ENCODE peak calls at places on chromosomes 13 and 19, in seven cellular contexts. One of them, this sample, is unnamed.

GRCh38 chr19:43636121-43636683 is 3.4 kb downstream of the CADM4 start:
- DNase-seq in GM12878: no peak
- DNase-seq in head of caudate nucleus: peak
- DNase-seq in smooth muscle cell of the brain vasculature: no peak
- DNase-seq in EL: peak
- DNase-seq in HS-27A: peak
- DNase-seq in cardiac fibroblast: no peak
- DNase-seq in this sample: no peak

GRCh38 chr19:36030264-36031148 is 2.2 kb downstream of the CLIP3 start:
- DNase-seq in GM12878: peak
- DNase-seq in head of caudate nucleus: no peak
- DNase-seq in smooth muscle cell of the brain vasculature: no peak
- DNase-seq in EL: peak
- DNase-seq in HS-27A: no peak
- DNase-seq in cardiac fibroblast: peak
- DNase-seq in this sample: peak

GRCh38 chr13:32010137-32010536 is 21.4 kb upstream of the FRY start:
- DNase-seq in GM12878: no peak
- DNase-seq in head of caudate nucleus: no peak
- DNase-seq in smooth muscle cell of the brain vasculature: no peak
- DNase-seq in EL: no peak
- DNase-seq in HS-27A: no peak
- DNase-seq in cardiac fibroblast: no peak
- DNase-seq in this sample: peak

GRCh38 chr19:3407556-3408516 is 41.5 kb downstream of the NFIC start:
- DNase-seq in GM12878: no peak
- DNase-seq in head of caudate nucleus: no peak
- DNase-seq in smooth muscle cell of the brain vasculature: no peak
- DNase-seq in EL: no peak
- DNase-seq in HS-27A: no peak
- DNase-seq in cardiac fibroblast: peak
- DNase-seq in this sample: no peak

GRCh38 chr13:75364131-75364713 is 117.7 kb downstream of the TBC1D4 start:
- DNase-seq in GM12878: no peak
- DNase-seq in head of caudate nucleus: no peak
- DNase-seq in smooth muscle cell of the brain vasculature: no peak
- DNase-seq in EL: no peak
- DNase-seq in HS-27A: no peak
- DNase-seq in cardiac fibroblast: no peak
- DNase-seq in this sample: no peak

GRCh38 chr19:35368378-35368777 is 2.5 kb upstream of the GPR42 start:
- DNase-seq in GM12878: no peak
- DNase-seq in head of caudate nucleus: no peak
- DNase-seq in smooth muscle cell of the brain vasculature: no peak
- DNase-seq in EL: no peak
- DNase-seq in HS-27A: no peak
- DNase-seq in cardiac fibroblast: no peak
- DNase-seq in this sample: no peak

GRCh38 chr19:32265991-32266390 is 79.4 kb upstream of the ZNF507 start:
- DNase-seq in GM12878: no peak
- DNase-seq in head of caudate nucleus: no peak
- DNase-seq in smooth muscle cell of the brain vasculature: no peak
- DNase-seq in EL: no peak
- DNase-seq in HS-27A: no peak
- DNase-seq in cardiac fibroblast: no peak
- DNase-seq in this sample: no peak

GRCh38 chr13:30301827-30302226 is 5.5 kb downstream of the KATNAL1 start:
- DNase-seq in GM12878: no peak
- DNase-seq in head of caudate nucleus: no peak
- DNase-seq in smooth muscle cell of the brain vasculature: no peak
- DNase-seq in EL: no peak
- DNase-seq in HS-27A: no peak
- DNase-seq in cardiac fibroblast: no peak
- DNase-seq in this sample: no peak

GRCh38 chr13:113761136-113761535 is 2.1 kb downstream of the TMEM255B start:
- DNase-seq in GM12878: no peak
- DNase-seq in head of caudate nucleus: no peak
- DNase-seq in smooth muscle cell of the brain vasculature: no peak
- DNase-seq in EL: no peak
- DNase-seq in HS-27A: no peak
- DNase-seq in cardiac fibroblast: no peak
- DNase-seq in this sample: no peak

GRCh38 chr13:89953581-89953980 is 1393.9 kb upstream of the MIR17HG start:
- DNase-seq in GM12878: no peak
- DNase-seq in head of caudate nucleus: no peak
- DNase-seq in smooth muscle cell of the brain vasculature: no peak
- DNase-seq in EL: no peak
- DNase-seq in HS-27A: no peak
- DNase-seq in cardiac fibroblast: no peak
- DNase-seq in this sample: no peak

GRCh38 chr19:33649919-33650305 is 28.2 kb downstream of the CHST8 start:
- DNase-seq in GM12878: no peak
- DNase-seq in head of caudate nucleus: no peak
- DNase-seq in smooth muscle cell of the brain vasculature: no peak
- DNase-seq in EL: no peak
- DNase-seq in HS-27A: no peak
- DNase-seq in cardiac fibroblast: no peak
- DNase-seq in this sample: no peak

GRCh38 chr19:55255618-55256423 is 3.0 kb downstream of the PPP6R1 start:
- DNase-seq in GM12878: peak
- DNase-seq in head of caudate nucleus: peak
- DNase-seq in smooth muscle cell of the brain vasculature: no peak
- DNase-seq in EL: peak
- DNase-seq in HS-27A: no peak
- DNase-seq in cardiac fibroblast: no peak
- DNase-seq in this sample: peak

GRCh38 chr19:12838893-12839656 is 760 bp downstream of the MAST1 start:
- DNase-seq in GM12878: no peak
- DNase-seq in head of caudate nucleus: no peak
- DNase-seq in smooth muscle cell of the brain vasculature: no peak
- DNase-seq in EL: no peak
- DNase-seq in HS-27A: no peak
- DNase-seq in cardiac fibroblast: no peak
- DNase-seq in this sample: no peak

GRCh38 chr13:59178344-59178743 is 985.4 kb downstream of the DIAPH3 start:
- DNase-seq in GM12878: no peak
- DNase-seq in head of caudate nucleus: no peak
- DNase-seq in smooth muscle cell of the brain vasculature: no peak
- DNase-seq in EL: no peak
- DNase-seq in HS-27A: no peak
- DNase-seq in cardiac fibroblast: peak
- DNase-seq in this sample: peak

GRCh38 chr13:77067519-77067918 is 40.6 kb upstream of the FBXL3 start:
- DNase-seq in GM12878: no peak
- DNase-seq in head of caudate nucleus: no peak
- DNase-seq in smooth muscle cell of the brain vasculature: no peak
- DNase-seq in EL: no peak
- DNase-seq in HS-27A: no peak
- DNase-seq in cardiac fibroblast: no peak
- DNase-seq in this sample: no peak

GRCh38 chr13:27821566-27821965 is 29.3 kb downstream of the GSX1 start:
- DNase-seq in GM12878: no peak
- DNase-seq in head of caudate nucleus: no peak
- DNase-seq in smooth muscle cell of the brain vasculature: no peak
- DNase-seq in EL: no peak
- DNase-seq in HS-27A: no peak
- DNase-seq in cardiac fibroblast: no peak
- DNase-seq in this sample: no peak

GRCh38 chr13:44311011-44311481 is 62.6 kb upstream of the SERP2 start:
- DNase-seq in GM12878: no peak
- DNase-seq in head of caudate nucleus: no peak
- DNase-seq in smooth muscle cell of the brain vasculature: no peak
- DNase-seq in EL: no peak
- DNase-seq in HS-27A: no peak
- DNase-seq in cardiac fibroblast: peak
- DNase-seq in this sample: no peak

GRCh38 chr19:42158926-42159325 is 26.7 kb upstream of the POU2F2 start:
- DNase-seq in GM12878: no peak
- DNase-seq in head of caudate nucleus: no peak
- DNase-seq in smooth muscle cell of the brain vasculature: no peak
- DNase-seq in EL: no peak
- DNase-seq in HS-27A: no peak
- DNase-seq in cardiac fibroblast: peak
- DNase-seq in this sample: no peak

GRCh38 chr13:52644108-52644507 is 1.9 kb downstream of the HNRNPA1L2 start:
- DNase-seq in GM12878: no peak
- DNase-seq in head of caudate nucleus: no peak
- DNase-seq in smooth muscle cell of the brain vasculature: no peak
- DNase-seq in EL: no peak
- DNase-seq in HS-27A: no peak
- DNase-seq in cardiac fibroblast: peak
- DNase-seq in this sample: no peak

GRCh38 chr19:13729859-13730258 is 34.5 kb upstream of the MRI1 start:
- DNase-seq in GM12878: no peak
- DNase-seq in head of caudate nucleus: no peak
- DNase-seq in smooth muscle cell of the brain vasculature: no peak
- DNase-seq in EL: no peak
- DNase-seq in HS-27A: no peak
- DNase-seq in cardiac fibroblast: no peak
- DNase-seq in this sample: no peak

GRCh38 chr13:109207618-109208017 is 578.2 kb downstream of the MYO16 start:
- DNase-seq in GM12878: no peak
- DNase-seq in head of caudate nucleus: no peak
- DNase-seq in smooth muscle cell of the brain vasculature: no peak
- DNase-seq in EL: no peak
- DNase-seq in HS-27A: no peak
- DNase-seq in cardiac fibroblast: no peak
- DNase-seq in this sample: no peak

GRCh38 chr19:17424743-17425365 is 5.0 kb downstream of the MVB12A start:
- DNase-seq in GM12878: no peak
- DNase-seq in head of caudate nucleus: peak
- DNase-seq in smooth muscle cell of the brain vasculature: no peak
- DNase-seq in EL: peak
- DNase-seq in HS-27A: no peak
- DNase-seq in cardiac fibroblast: peak
- DNase-seq in this sample: peak

GRCh38 chr19:49560358-49560900 is 19.9 kb downstream of the NOSIP start:
- DNase-seq in GM12878: no peak
- DNase-seq in head of caudate nucleus: peak
- DNase-seq in smooth muscle cell of the brain vasculature: no peak
- DNase-seq in EL: no peak
- DNase-seq in HS-27A: no peak
- DNase-seq in cardiac fibroblast: no peak
- DNase-seq in this sample: no peak

GRCh38 chr13:90055121-90055520 is 1292.4 kb upstream of the MIR17HG start:
- DNase-seq in GM12878: no peak
- DNase-seq in head of caudate nucleus: no peak
- DNase-seq in smooth muscle cell of the brain vasculature: no peak
- DNase-seq in EL: no peak
- DNase-seq in HS-27A: no peak
- DNase-seq in cardiac fibroblast: no peak
- DNase-seq in this sample: no peak

GRCh38 chr13:103539265-103539664 is 473.0 kb upstream of the SLC10A2 start:
- DNase-seq in GM12878: no peak
- DNase-seq in head of caudate nucleus: no peak
- DNase-seq in smooth muscle cell of the brain vasculature: no peak
- DNase-seq in EL: no peak
- DNase-seq in HS-27A: no peak
- DNase-seq in cardiac fibroblast: no peak
- DNase-seq in this sample: no peak

GRCh38 chr13:94708031-94708571 is 4.2 kb downstream of the SOX21 start:
- DNase-seq in GM12878: no peak
- DNase-seq in head of caudate nucleus: peak
- DNase-seq in smooth muscle cell of the brain vasculature: no peak
- DNase-seq in EL: no peak
- DNase-seq in HS-27A: no peak
- DNase-seq in cardiac fibroblast: no peak
- DNase-seq in this sample: no peak

GRCh38 chr13:36275190-36276002 is 22.2 kb downstream of the CCDC169 start:
- DNase-seq in GM12878: no peak
- DNase-seq in head of caudate nucleus: no peak
- DNase-seq in smooth muscle cell of the brain vasculature: peak
- DNase-seq in EL: peak
- DNase-seq in HS-27A: no peak
- DNase-seq in cardiac fibroblast: peak
- DNase-seq in this sample: peak

GRCh38 chr19:15740785-15741184 is 3.0 kb downstream of the OR10H3 start:
- DNase-seq in GM12878: no peak
- DNase-seq in head of caudate nucleus: no peak
- DNase-seq in smooth muscle cell of the brain vasculature: no peak
- DNase-seq in EL: no peak
- DNase-seq in HS-27A: no peak
- DNase-seq in cardiac fibroblast: no peak
- DNase-seq in this sample: no peak

GRCh38 chr13:59299584-59299983 is 864.1 kb downstream of the DIAPH3 start:
- DNase-seq in GM12878: no peak
- DNase-seq in head of caudate nucleus: no peak
- DNase-seq in smooth muscle cell of the brain vasculature: no peak
- DNase-seq in EL: no peak
- DNase-seq in HS-27A: no peak
- DNase-seq in cardiac fibroblast: no peak
- DNase-seq in this sample: no peak

GRCh38 chr19:49425922-49426592 is 869 bp downstream of the GFY start:
- DNase-seq in GM12878: no peak
- DNase-seq in head of caudate nucleus: no peak
- DNase-seq in smooth muscle cell of the brain vasculature: no peak
- DNase-seq in EL: no peak
- DNase-seq in HS-27A: no peak
- DNase-seq in cardiac fibroblast: no peak
- DNase-seq in this sample: no peak

GRCh38 chr19:14405758-14406644 is 13.1 kb downstream of the DDX39A start:
- DNase-seq in GM12878: peak
- DNase-seq in head of caudate nucleus: peak
- DNase-seq in smooth muscle cell of the brain vasculature: peak
- DNase-seq in EL: peak
- DNase-seq in HS-27A: no peak
- DNase-seq in cardiac fibroblast: peak
- DNase-seq in this sample: peak

GRCh38 chr19:29662604-29663404 is 2.5 kb upstream of the PLEKHF1 start:
- DNase-seq in GM12878: no peak
- DNase-seq in head of caudate nucleus: no peak
- DNase-seq in smooth muscle cell of the brain vasculature: no peak
- DNase-seq in EL: peak
- DNase-seq in HS-27A: no peak
- DNase-seq in cardiac fibroblast: peak
- DNase-seq in this sample: peak

GRCh38 chr13:110538632-110539031 is 22.9 kb downstream of the RAB20 start:
- DNase-seq in GM12878: no peak
- DNase-seq in head of caudate nucleus: no peak
- DNase-seq in smooth muscle cell of the brain vasculature: no peak
- DNase-seq in EL: no peak
- DNase-seq in HS-27A: no peak
- DNase-seq in cardiac fibroblast: peak
- DNase-seq in this sample: no peak

GRCh38 chr13:112711528-112712265 is 21.9 kb downstream of the ATP11A start:
- DNase-seq in GM12878: no peak
- DNase-seq in head of caudate nucleus: peak
- DNase-seq in smooth muscle cell of the brain vasculature: peak
- DNase-seq in EL: peak
- DNase-seq in HS-27A: peak
- DNase-seq in cardiac fibroblast: peak
- DNase-seq in this sample: peak

GRCh38 chr13:34672631-34673030 is 269.4 kb upstream of the NBEA start:
- DNase-seq in GM12878: no peak
- DNase-seq in head of caudate nucleus: no peak
- DNase-seq in smooth muscle cell of the brain vasculature: no peak
- DNase-seq in EL: peak
- DNase-seq in HS-27A: no peak
- DNase-seq in cardiac fibroblast: no peak
- DNase-seq in this sample: no peak

This sample was measured in hepatic stellate cell.